ENCODE peak calls at places on chromosomes 16 and 17, in six cellular contexts. W is uterus, L is HFF-Myc, K is WERI-Rb-1, Y is transverse colon, V is endodermal cell. H is an unnamed sample.

GRCh38 chr16:89687092-89687940 is 827 bp downstream of the CDK10 start:
- DNase-seq in Y (peak), V (peak), W (no peak), K (no peak), L (no peak), H (no peak)

GRCh38 chr16:1539720-1540555 is 6.5 kb downstream of the TMEM204 start:
- DNase-seq in V (no peak), Y (no peak), W (no peak), K (no peak), L (no peak), H (no peak)

GRCh38 chr16:86029131-86029741 is 130.3 kb downstream of the IRF8 start:
- DNase-seq in W (no peak), Y (peak), V (peak), K (peak), L (peak), H (no peak)

GRCh38 chr17:7445011-7445927 is at the start of gene CHRNB1:
- DNase-seq in V (peak), Y (peak), K (no peak), W (peak), L (no peak), H (no peak)

GRCh38 chr16:57801098-57801855 is 1.0 kb downstream of the KIFC3 start:
- DNase-seq in L (no peak), W (no peak), K (no peak), Y (no peak), V (peak), H (no peak)

GRCh38 chr16:22789281-22789945 is 24.5 kb upstream of the HS3ST2 start:
- DNase-seq in Y (no peak), W (no peak), L (no peak), V (no peak), K (no peak), H (no peak)

GRCh38 chr16:77169650-77170236 is 21.2 kb upstream of the MON1B start:
- DNase-seq in K (peak), V (peak), L (peak), W (no peak), Y (peak), H (no peak)

GRCh38 chr17:32944248-32945020 is 16.5 kb downstream of the TMEM98 start:
- DNase-seq in L (no peak), Y (no peak), K (no peak), V (peak), W (no peak), H (no peak)

GRCh38 chr16:14427371-14427948 is 202.6 kb downstream of the PARN start:
- DNase-seq in Y (no peak), V (no peak), K (no peak), W (no peak), L (no peak), H (no peak)

GRCh38 chr16:86567701-86568571 is 1.3 kb downstream of the FOXC2 start:
- DNase-seq in K (no peak), V (peak), L (no peak), Y (no peak), W (no peak), H (no peak)

GRCh38 chr17:74052993-74053744 is 150.3 kb upstream of the RPL38 start:
- DNase-seq in Y (no peak), W (no peak), L (no peak), V (peak), K (peak), H (no peak)

GRCh38 chr16:84618428-84619102 is 687 bp upstream of the COTL1 start:
- DNase-seq in W (peak), Y (no peak), L (peak), K (peak), V (peak), H (no peak)

GRCh38 chr17:75142236-75142971 is 10.9 kb upstream of the NT5C start:
- DNase-seq in Y (no peak), L (no peak), K (peak), W (no peak), V (no peak), H (no peak)

GRCh38 chr16:20822451-20823128 is 16.3 kb downstream of the REXO5 start:
- DNase-seq in L (no peak), W (no peak), Y (no peak), K (no peak), V (no peak), H (no peak)

GRCh38 chr17:20214807-20215206 is 205.6 kb downstream of the SPECC1 start:
- DNase-seq in K (no peak), L (no peak), W (no peak), V (no peak), Y (no peak), H (no peak)

GRCh38 chr17:6779411-6779810 is 3.4 kb downstream of the FBXO39 start:
- DNase-seq in W (no peak), L (no peak), Y (no peak), K (no peak), V (no peak), H (no peak)

GRCh38 chr16:75908718-75909117 is 182.4 kb upstream of the CPHXL start:
- DNase-seq in L (no peak), K (peak), W (no peak), V (no peak), Y (no peak), H (no peak)

DNA sequence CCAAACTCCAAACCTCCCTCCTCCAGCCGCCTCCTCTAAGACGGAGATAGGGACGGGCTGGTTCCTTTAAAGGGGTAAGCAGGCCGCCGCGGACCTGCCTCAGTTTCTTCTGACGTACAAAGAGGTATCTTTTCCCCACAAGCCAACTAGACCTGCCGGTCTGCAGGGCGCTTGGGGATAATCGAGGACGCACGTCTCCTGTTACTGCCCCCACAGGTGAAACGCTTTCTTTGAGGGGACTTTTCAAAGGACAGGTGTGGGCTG is 25.1 kb upstream of the RFFL start:
- DNase-seq in K (no peak), L (no peak), Y (peak), V (no peak), W (peak), H (no peak)
- TF ChIP-seq CTCF in K (no peak), L (no peak), Y (no peak), V (peak), W (no peak), H (no peak)

GRCh38 chr16:5604770-5605169 is 507.2 kb upstream of the EEF2KMT start:
- DNase-seq in W (no peak), Y (no peak), V (peak), L (no peak), K (peak), H (no peak)
- TF ChIP-seq CTCF in W (no peak), Y (peak), V (peak), L (no peak), K (peak), H (no peak)

GRCh38 chr17:18005496-18005895 is 32.8 kb downstream of the DRC3 start:
- DNase-seq in K (no peak), L (no peak), Y (no peak), V (peak), W (no peak), H (no peak)

GRCh38 chr17:18002171-18002570 is 29.5 kb downstream of the DRC3 start:
- DNase-seq in L (peak), V (no peak), Y (no peak), K (no peak), W (no peak), H (no peak)

GRCh38 chr17:18004345-18004744 is 31.7 kb downstream of the DRC3 start:
- DNase-seq in L (no peak), Y (no peak), V (peak), K (no peak), W (no peak), H (no peak)

GRCh38 chr17:18006495-18007239 is 32.3 kb downstream of the ATPAF2 start:
- DNase-seq in W (no peak), V (peak), L (no peak), Y (no peak), K (no peak), H (no peak)

GRCh38 chr17:18004901-18005305 is 32.2 kb downstream of the DRC3 start:
- DNase-seq in K (no peak), W (no peak), V (peak), L (no peak), Y (no peak), H (no peak)
- TF ChIP-seq CTCF in K (peak), W (no peak), V (peak), L (peak), Y (no peak), H (peak)

GRCh38 chr16:67653131-67654068 is 6.7 kb downstream of the ACD start:
- DNase-seq in W (no peak), K (peak), L (no peak), V (peak), Y (no peak), H (no peak)
- TF ChIP-seq CTCF in W (no peak), K (peak), L (no peak), V (peak), Y (no peak), H (no peak)

GRCh38 chr17:63445571-63446217 is 412 bp downstream of the CYB561 start:
- DNase-seq in V (peak), K (peak), Y (peak), L (no peak), W (no peak), H (no peak)

GRCh38 chr17:63447688-63448005 is 1.5 kb upstream of the CYB561 start:
- DNase-seq in W (no peak), V (no peak), L (no peak), K (no peak), Y (no peak), H (no peak)

GRCh38 chr17:63445065-63445464 is 1.0 kb downstream of the CYB561 start:
- DNase-seq in K (no peak), W (no peak), V (no peak), L (no peak), Y (peak), H (no peak)

GRCh38 chr17:63446981-63447687 is 1.0 kb upstream of the CYB561 start:
- DNase-seq in K (no peak), W (no peak), L (no peak), V (peak), Y (peak), H (no peak)

GRCh38 chr17:63446218-63446980 is at the start of gene CYB561:
- DNase-seq in L (no peak), W (peak), Y (peak), K (peak), V (no peak), H (no peak)
- TF ChIP-seq CTCF in L (no peak), W (no peak), Y (peak), K (no peak), V (no peak), H (no peak)